ENCODE peak calls at places on chromosomes 4 and X, in five cellular contexts. One of them, this sample, is unnamed.
A peak's percentile ranks its signal among the peaks of the same experiment; 100 is the strongest.

GRCh38 chrX:128020701-128021100 is 31.5 kb downstream of the ACTRT1 start:
- DNase-seq in ascending aorta: no peak
- DNase-seq in SJSA1: no peak
- DNase-seq in Jurkat, Clone E6-1: no peak
- DNase-seq in CD8-positive, alpha-beta T cell: no peak
- DNase-seq in this sample: no peak

GRCh38 chr4:78951862-78952472 is 12.7 kb upstream of the PAQR3 start:
- DNase-seq in ascending aorta: no peak
- DNase-seq in SJSA1: no peak
- DNase-seq in Jurkat, Clone E6-1: peak; percentile 32
- DNase-seq in CD8-positive, alpha-beta T cell: peak; percentile 30
- DNase-seq in this sample: no peak

GRCh38 chrX:139815771-139816170 is 107.8 kb upstream of the MCF2 start:
- DNase-seq in ascending aorta: no peak
- DNase-seq in SJSA1: no peak
- DNase-seq in Jurkat, Clone E6-1: no peak
- DNase-seq in CD8-positive, alpha-beta T cell: no peak
- DNase-seq in this sample: no peak

GRCh38 chr4:106707776-106708603 is 328.1 kb downstream of the DKK2 start:
- DNase-seq in ascending aorta: no peak
- DNase-seq in SJSA1: no peak
- DNase-seq in Jurkat, Clone E6-1: no peak
- DNase-seq in CD8-positive, alpha-beta T cell: no peak
- DNase-seq in this sample: no peak

GRCh38 chrX:1244164-1245076 is 24.2 kb upstream of the CSF2RA start:
- DNase-seq in ascending aorta: no peak
- DNase-seq in SJSA1: no peak
- DNase-seq in Jurkat, Clone E6-1: peak; percentile 18
- DNase-seq in CD8-positive, alpha-beta T cell: no peak
- DNase-seq in this sample: no peak

GRCh38 chrX:70454441-70455365 is 10.1 kb downstream of the DLG3 start:
- DNase-seq in ascending aorta: peak; percentile 28
- DNase-seq in SJSA1: peak; percentile 66
- DNase-seq in Jurkat, Clone E6-1: peak; percentile 67
- DNase-seq in CD8-positive, alpha-beta T cell: peak; percentile 66
- DNase-seq in this sample: no peak

GRCh38 chr4:141797966-141798365 is 161.6 kb downstream of the IL15 start:
- DNase-seq in ascending aorta: no peak
- DNase-seq in SJSA1: no peak
- DNase-seq in Jurkat, Clone E6-1: no peak
- DNase-seq in CD8-positive, alpha-beta T cell: no peak
- DNase-seq in this sample: no peak

GRCh38 chrX:47751670-47752069 is 85.0 kb upstream of the ZNF81 start:
- DNase-seq in ascending aorta: no peak
- DNase-seq in SJSA1: peak; percentile 37
- DNase-seq in Jurkat, Clone E6-1: peak; percentile 6
- DNase-seq in CD8-positive, alpha-beta T cell: peak; percentile 9
- DNase-seq in this sample: no peak

GRCh38 chrX:68332156-68332823 is 101.0 kb downstream of the OPHN1 start:
- DNase-seq in ascending aorta: no peak
- DNase-seq in SJSA1: no peak
- DNase-seq in Jurkat, Clone E6-1: no peak
- DNase-seq in CD8-positive, alpha-beta T cell: no peak
- DNase-seq in this sample: no peak

GRCh38 chr4:56026596-56026995 is 77.9 kb downstream of the CEP135 start:
- DNase-seq in ascending aorta: no peak
- DNase-seq in SJSA1: no peak
- DNase-seq in Jurkat, Clone E6-1: no peak
- DNase-seq in CD8-positive, alpha-beta T cell: no peak
- DNase-seq in this sample: no peak

GRCh38 chrX:103792916-103793540 is 16.4 kb downstream of the PLP1 start:
- DNase-seq in ascending aorta: no peak
- DNase-seq in SJSA1: no peak
- DNase-seq in Jurkat, Clone E6-1: no peak
- DNase-seq in CD8-positive, alpha-beta T cell: no peak
- DNase-seq in this sample: no peak

GRCh38 chrX:133297284-133297683 is 79.1 kb upstream of the TFDP3 start:
- DNase-seq in ascending aorta: no peak
- DNase-seq in SJSA1: peak; percentile 69
- DNase-seq in Jurkat, Clone E6-1: no peak
- DNase-seq in CD8-positive, alpha-beta T cell: no peak
- DNase-seq in this sample: no peak

GRCh38 chr4:71198958-71199357 is 139.9 kb upstream of the SLC4A4 start:
- DNase-seq in ascending aorta: no peak
- DNase-seq in SJSA1: no peak
- DNase-seq in Jurkat, Clone E6-1: peak; percentile 91
- DNase-seq in CD8-positive, alpha-beta T cell: no peak
- DNase-seq in this sample: no peak

GRCh38 chr4:166153539-166153938 is 280.5 kb downstream of the TLL1 start:
- DNase-seq in ascending aorta: no peak
- DNase-seq in SJSA1: no peak
- DNase-seq in Jurkat, Clone E6-1: no peak
- DNase-seq in CD8-positive, alpha-beta T cell: no peak
- DNase-seq in this sample: no peak

GRCh38 chr4:157220026-157220881 is at the start of gene GRIA2:
- DNase-seq in ascending aorta: no peak
- DNase-seq in SJSA1: peak; percentile 53
- DNase-seq in Jurkat, Clone E6-1: no peak
- DNase-seq in CD8-positive, alpha-beta T cell: no peak
- DNase-seq in this sample: no peak
- H3K4me3 ChIP-seq in ascending aorta: peak within 1 kb of the TSS; percentile 71
- H3K4me3 ChIP-seq in SJSA1: peak within 1 kb of the TSS; percentile 19
- H3K4me3 ChIP-seq in Jurkat, Clone E6-1: no peak within 1 kb of the TSS
- H3K4me3 ChIP-seq in CD8-positive, alpha-beta T cell: no peak within 1 kb of the TSS
- H3K4me3 ChIP-seq in this sample: no peak within 1 kb of the TSS

GRCh38 chrX:9285342-9285771 is 179.5 kb upstream of the TBL1X start:
- DNase-seq in ascending aorta: no peak
- DNase-seq in SJSA1: no peak
- DNase-seq in Jurkat, Clone E6-1: no peak
- DNase-seq in CD8-positive, alpha-beta T cell: peak; percentile 6
- DNase-seq in this sample: no peak
- H3K4me3 ChIP-seq in ascending aorta: no peak overlapping the region
- H3K4me3 ChIP-seq in SJSA1: no peak overlapping the region
- H3K4me3 ChIP-seq in Jurkat, Clone E6-1: no peak overlapping the region
- H3K4me3 ChIP-seq in CD8-positive, alpha-beta T cell: no peak overlapping the region
- H3K4me3 ChIP-seq in this sample: no peak overlapping the region

GRCh38 chr4:2389691-2390090 is 28.8 kb downstream of the ZFYVE28 start:
- DNase-seq in ascending aorta: no peak
- DNase-seq in SJSA1: no peak
- DNase-seq in Jurkat, Clone E6-1: no peak
- DNase-seq in CD8-positive, alpha-beta T cell: no peak
- DNase-seq in this sample: no peak

GRCh38 chr4:2393353-2394270 is 24.8 kb downstream of the ZFYVE28 start:
- DNase-seq in ascending aorta: no peak
- DNase-seq in SJSA1: no peak
- DNase-seq in Jurkat, Clone E6-1: no peak
- DNase-seq in CD8-positive, alpha-beta T cell: peak; percentile 21
- DNase-seq in this sample: no peak

GRCh38 chr4:2390146-2390545 is 28.3 kb downstream of the ZFYVE28 start:
- DNase-seq in ascending aorta: no peak
- DNase-seq in SJSA1: no peak
- DNase-seq in Jurkat, Clone E6-1: no peak
- DNase-seq in CD8-positive, alpha-beta T cell: no peak
- DNase-seq in this sample: no peak

GRCh38 chr4:2388430-2389182 is 29.8 kb downstream of the ZFYVE28 start:
- DNase-seq in ascending aorta: no peak
- DNase-seq in SJSA1: no peak
- DNase-seq in Jurkat, Clone E6-1: no peak
- DNase-seq in CD8-positive, alpha-beta T cell: no peak
- DNase-seq in this sample: no peak

GRCh38 chr4:2390780-2391490 is 27.5 kb downstream of the ZFYVE28 start:
- DNase-seq in ascending aorta: no peak
- DNase-seq in SJSA1: no peak
- DNase-seq in Jurkat, Clone E6-1: no peak
- DNase-seq in CD8-positive, alpha-beta T cell: no peak
- DNase-seq in this sample: no peak
- H3K4me3 ChIP-seq in ascending aorta: no peak overlapping the region
- H3K4me3 ChIP-seq in SJSA1: no peak overlapping the region
- H3K4me3 ChIP-seq in Jurkat, Clone E6-1: no peak overlapping the region
- H3K4me3 ChIP-seq in CD8-positive, alpha-beta T cell: no peak overlapping the region
- H3K4me3 ChIP-seq in this sample: no peak overlapping the region

GRCh38 chrX:155263854-155264628 is at the start of gene RAB39B:
- DNase-seq in ascending aorta: no peak
- DNase-seq in SJSA1: peak; percentile 39
- DNase-seq in Jurkat, Clone E6-1: peak; percentile 72
- DNase-seq in CD8-positive, alpha-beta T cell: peak; percentile 68
- DNase-seq in this sample: no peak
- H3K4me3 ChIP-seq in ascending aorta: peak within 1 kb of the TSS; percentile 14
- H3K4me3 ChIP-seq in SJSA1: no peak within 1 kb of the TSS
- H3K4me3 ChIP-seq in Jurkat, Clone E6-1: peak within 1 kb of the TSS; percentile 73
- H3K4me3 ChIP-seq in CD8-positive, alpha-beta T cell: peak within 1 kb of the TSS; percentile 79
- H3K4me3 ChIP-seq in this sample: peak within 1 kb of the TSS; percentile 60

GRCh38 chr4:95216636-95217035 is 332.1 kb downstream of the UNC5C start:
- DNase-seq in ascending aorta: no peak
- DNase-seq in SJSA1: no peak
- DNase-seq in Jurkat, Clone E6-1: no peak
- DNase-seq in CD8-positive, alpha-beta T cell: no peak
- DNase-seq in this sample: no peak
- H3K4me3 ChIP-seq in ascending aorta: no peak overlapping the region
- H3K4me3 ChIP-seq in SJSA1: no peak overlapping the region
- H3K4me3 ChIP-seq in Jurkat, Clone E6-1: no peak overlapping the region
- H3K4me3 ChIP-seq in CD8-positive, alpha-beta T cell: no peak overlapping the region
- H3K4me3 ChIP-seq in this sample: no peak overlapping the region

GRCh38 chrX:13009256-13009655 is 34.3 kb downstream of the TMSB4X start:
- DNase-seq in ascending aorta: no peak
- DNase-seq in SJSA1: no peak
- DNase-seq in Jurkat, Clone E6-1: no peak
- DNase-seq in CD8-positive, alpha-beta T cell: no peak
- DNase-seq in this sample: no peak

GRCh38 chrX:13008851-13009250 is 33.9 kb downstream of the TMSB4X start:
- DNase-seq in ascending aorta: no peak
- DNase-seq in SJSA1: no peak
- DNase-seq in Jurkat, Clone E6-1: no peak
- DNase-seq in CD8-positive, alpha-beta T cell: no peak
- DNase-seq in this sample: no peak

GRCh38 chrX:13008189-13008533 is 33.3 kb downstream of the TMSB4X start:
- DNase-seq in ascending aorta: no peak
- DNase-seq in SJSA1: no peak
- DNase-seq in Jurkat, Clone E6-1: no peak
- DNase-seq in CD8-positive, alpha-beta T cell: no peak
- DNase-seq in this sample: no peak

GRCh38 chrX:13007519-13008188 is 32.7 kb downstream of the TMSB4X start:
- DNase-seq in ascending aorta: no peak
- DNase-seq in SJSA1: no peak
- DNase-seq in Jurkat, Clone E6-1: no peak
- DNase-seq in CD8-positive, alpha-beta T cell: no peak
- DNase-seq in this sample: no peak

DNA sequence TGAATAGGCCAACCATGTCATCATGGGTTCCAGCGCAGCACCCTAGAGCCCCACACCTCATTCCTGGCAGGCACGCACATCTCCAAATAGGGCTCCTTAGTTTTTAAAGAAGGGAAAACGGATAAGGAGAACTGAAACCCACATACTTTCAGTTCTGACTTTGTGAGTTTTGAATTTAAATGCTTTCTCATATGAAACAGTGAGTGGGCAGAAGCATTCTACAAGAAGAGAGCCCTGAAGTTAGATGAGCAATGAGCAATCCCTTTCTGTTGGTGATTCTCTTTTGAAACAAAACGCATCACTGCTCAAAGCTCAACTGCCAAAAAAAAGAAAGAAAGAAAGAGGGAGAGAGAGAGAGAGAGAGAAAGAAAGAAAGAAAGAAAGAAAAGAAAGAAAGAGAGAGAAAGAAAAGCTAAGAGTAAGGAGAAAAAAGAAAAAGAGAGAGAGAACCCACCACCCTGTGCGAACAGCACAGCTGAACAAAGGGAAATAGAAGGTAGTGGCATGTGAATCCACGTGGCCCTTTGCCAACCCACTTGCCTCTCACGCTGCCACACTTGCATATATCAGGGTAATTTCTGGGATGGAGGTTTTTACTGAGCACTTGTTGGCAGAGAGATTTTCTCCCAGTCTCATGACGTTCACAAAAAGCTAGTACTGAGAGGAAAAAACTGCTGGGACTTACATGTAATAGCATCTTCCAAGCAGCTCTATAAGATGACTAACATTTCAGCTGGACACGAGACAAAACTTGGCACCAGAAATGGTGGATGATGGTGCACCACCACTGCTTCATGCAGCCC is 31.0 kb downstream of the TMSB4X start:
- DNase-seq in ascending aorta: no peak
- DNase-seq in SJSA1: no peak
- DNase-seq in Jurkat, Clone E6-1: no peak
- DNase-seq in CD8-positive, alpha-beta T cell: no peak
- DNase-seq in this sample: no peak
- H3K4me3 ChIP-seq in ascending aorta: no peak overlapping the region
- H3K4me3 ChIP-seq in SJSA1: no peak overlapping the region
- H3K4me3 ChIP-seq in Jurkat, Clone E6-1: no peak overlapping the region
- H3K4me3 ChIP-seq in CD8-positive, alpha-beta T cell: peak overlapping the region; percentile 3
- H3K4me3 ChIP-seq in this sample: no peak overlapping the region

GRCh38 chr4:42396361-42397255 is 680 bp upstream of the SHISA3 start:
- DNase-seq in ascending aorta: no peak
- DNase-seq in SJSA1: no peak
- DNase-seq in Jurkat, Clone E6-1: no peak
- DNase-seq in CD8-positive, alpha-beta T cell: no peak
- DNase-seq in this sample: no peak
- H3K4me3 ChIP-seq in ascending aorta: peak overlapping the region; percentile 54
- H3K4me3 ChIP-seq in SJSA1: no peak overlapping the region
- H3K4me3 ChIP-seq in Jurkat, Clone E6-1: peak overlapping the region; percentile 33
- H3K4me3 ChIP-seq in CD8-positive, alpha-beta T cell: peak overlapping the region; percentile 59
- H3K4me3 ChIP-seq in this sample: peak overlapping the region; percentile 41

GRCh38 chrX:154540897-154541535 is 5.6 kb downstream of the G6PD start:
- DNase-seq in ascending aorta: no peak
- DNase-seq in SJSA1: peak; percentile 59
- DNase-seq in Jurkat, Clone E6-1: no peak
- DNase-seq in CD8-positive, alpha-beta T cell: no peak
- DNase-seq in this sample: no peak
- H3K4me3 ChIP-seq in ascending aorta: no peak overlapping the region
- H3K4me3 ChIP-seq in SJSA1: no peak overlapping the region
- H3K4me3 ChIP-seq in Jurkat, Clone E6-1: no peak overlapping the region
- H3K4me3 ChIP-seq in CD8-positive, alpha-beta T cell: no peak overlapping the region
- H3K4me3 ChIP-seq in this sample: no peak overlapping the region

DNA sequence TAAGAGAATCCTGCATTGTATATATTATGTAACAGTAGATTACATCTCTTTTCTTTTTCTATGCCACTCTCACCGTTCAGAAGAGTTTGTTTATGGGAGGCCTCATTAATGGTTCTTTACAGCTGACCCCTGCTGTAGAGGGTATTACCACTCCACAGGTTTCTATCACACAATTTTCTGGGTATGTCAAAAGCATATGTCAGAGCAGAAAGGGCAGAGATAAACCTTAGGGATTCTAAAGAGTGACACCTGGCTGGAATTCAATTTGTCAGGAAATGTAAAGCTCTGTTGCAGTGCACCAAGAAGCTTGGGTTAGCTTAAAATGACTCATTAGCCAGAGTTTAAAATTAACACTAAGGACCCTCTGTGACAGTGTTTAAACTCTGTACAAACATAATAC is 658.7 kb downstream of the PCDH18 start:
- DNase-seq in ascending aorta: no peak
- DNase-seq in SJSA1: no peak
- DNase-seq in Jurkat, Clone E6-1: no peak
- DNase-seq in CD8-positive, alpha-beta T cell: no peak
- DNase-seq in this sample: no peak
- H3K4me3 ChIP-seq in ascending aorta: no peak overlapping the region
- H3K4me3 ChIP-seq in SJSA1: no peak overlapping the region
- H3K4me3 ChIP-seq in Jurkat, Clone E6-1: no peak overlapping the region
- H3K4me3 ChIP-seq in CD8-positive, alpha-beta T cell: no peak overlapping the region
- H3K4me3 ChIP-seq in this sample: no peak overlapping the region